ENCODE peak calls at places on chromosome 1, in five cellular contexts. A, I, F, E and W are unnamed samples. For H3K4me1, the result is how much of the 10 kb centered on the place peaks cover.

GRCh38 chr1:66251521-66251920 is 282.4 kb upstream of the SGIP1 start:
- DNase-seq in A (no peak), E (no peak), I (no peak), F (no peak), W (no peak)

GRCh38 chr1:243349128-243349527 is 93.3 kb downstream of the SDCCAG8 start:
- DNase-seq in E (no peak), A (no peak), I (no peak), F (no peak), W (no peak)

GRCh38 chr1:63087966-63088365 is 234.4 kb upstream of the FOXD3 start:
- DNase-seq in F (no peak), A (no peak), I (no peak), E (peak), W (no peak)

GRCh38 chr1:30407030-30407861 is 316.1 kb downstream of the MATN1 start:
- DNase-seq in F (no peak), E (peak), I (no peak), A (peak), W (no peak)

GRCh38 chr1:18072066-18072465 is 35.5 kb upstream of the IGSF21 start:
- DNase-seq in E (no peak), F (no peak), I (no peak), A (no peak), W (no peak)

GRCh38 chr1:80392529-80392928 is 1386.0 kb upstream of the ADGRL4 start:
- DNase-seq in I (no peak), A (no peak), F (no peak), E (no peak), W (no peak)

GRCh38 chr1:41657679-41658078 is 173.2 kb upstream of the EDN2 start:
- DNase-seq in F (no peak), I (no peak), E (no peak), A (no peak), W (no peak)

GRCh38 chr1:8661185-8662110 is 156.0 kb downstream of the RERE start:
- DNase-seq in I (no peak), A (no peak), E (peak), F (peak), W (peak)

GRCh38 chr1:170010443-170010842 is 64.1 kb downstream of the KIFAP3 start:
- DNase-seq in F (no peak), A (no peak), I (no peak), E (peak), W (no peak)

GRCh38 chr1:112904071-112904830 is 51.7 kb downstream of the SLC16A1 start:
- DNase-seq in F (no peak), A (no peak), E (peak), I (no peak), W (no peak)

GRCh38 chr1:182095946-182096345 is 34.4 kb upstream of the ZNF648 start:
- DNase-seq in F (no peak), A (no peak), I (no peak), E (no peak), W (no peak)

GRCh38 chr1:208090776-208091291 is 153.3 kb downstream of the PLXNA2 start:
- DNase-seq in I (no peak), E (no peak), A (no peak), F (no peak), W (no peak)

GRCh38 chr1:95655321-95656020 is 421.5 kb downstream of the RWDD3 start:
- DNase-seq in F (no peak), I (no peak), E (no peak), A (no peak), W (no peak)

GRCh38 chr1:46551597-46552095 is at the start of gene KNCN:
- DNase-seq in F (no peak), I (no peak), A (no peak), E (no peak), W (no peak)

GRCh38 chr1:228236744-228237143 is 28.9 kb downstream of the OBSCN start:
- DNase-seq in E (peak), A (no peak), F (peak), I (no peak), W (no peak)

GRCh38 chr1:205147191-205147590 is 25.4 kb upstream of the RBBP5 start:
- DNase-seq in F (no peak), E (peak), I (no peak), A (no peak), W (no peak)

GRCh38 chr1:22841754-22842370 is 130.8 kb downstream of the LACTBL1 start:
- DNase-seq in A (peak), I (no peak), F (no peak), E (no peak), W (no peak)

GRCh38 chr1:147748687-147749350 is 11.6 kb downstream of the GJA5 start:
- DNase-seq in E (no peak), F (no peak), I (no peak), A (no peak), W (no peak)

GRCh38 chr1:10819198-10819901 is 22.9 kb upstream of the CASZ1 start:
- DNase-seq in E (no peak), F (no peak), I (no peak), A (no peak), W (no peak)

GRCh38 chr1:177119311-177119710 is 45.2 kb downstream of the ASTN1 start:
- DNase-seq in F (no peak), I (no peak), A (no peak), E (no peak), W (no peak)

GRCh38 chr1:159896086-159896930 is 3.7 kb downstream of the CFAP45 start:
- DNase-seq in I (no peak), A (no peak), E (no peak), F (peak), W (peak)

GRCh38 chr1:37814257-37814656 is 6.2 kb upstream of the YRDC start:
- DNase-seq in A (no peak), E (no peak), I (no peak), F (peak), W (no peak)

GRCh38 chr1:229230893-229231753 is 39.8 kb upstream of the RAB4A start:
- DNase-seq in F (no peak), I (no peak), E (peak), A (no peak), W (no peak)

GRCh38 chr1:183185941-183186490 is at the start of gene LAMC2:
- DNase-seq in I (peak), F (no peak), E (peak), A (no peak), W (no peak)

GRCh38 chr1:12085643-12086260 is 22.6 kb downstream of the TNFRSF8 start:
- DNase-seq in F (no peak), I (no peak), E (no peak), A (no peak), W (no peak)

GRCh38 chr1:2413495-2414296 is 1.3 kb upstream of the PEX10 start:
- DNase-seq in I (no peak), E (no peak), A (no peak), F (no peak), W (no peak)

GRCh38 chr1:66276229-66276628 is 257.7 kb upstream of the SGIP1 start:
- DNase-seq in E (no peak), I (no peak), F (no peak), A (no peak), W (no peak)

GRCh38 chr1:109620396-109620817 is 770 bp downstream of the AMPD2 start:
- DNase-seq in F (no peak), I (no peak), A (no peak), E (peak), W (peak)

GRCh38 chr1:205240118-205240517 is 12.4 kb downstream of the TMCC2 start:
- DNase-seq in E (no peak), A (no peak), F (peak), I (no peak), W (no peak)

GRCh38 chr1:65009724-65010420 is 43.5 kb upstream of the JAK1 start:
- DNase-seq in I (no peak), E (no peak), A (no peak), F (no peak), W (no peak)

GRCh38 chr1:103265551-103265950 is 157.2 kb upstream of the COL11A1 start:
- DNase-seq in E (peak), A (no peak), I (no peak), F (no peak), W (no peak)

GRCh38 chr1:168084396-168085231 is 52.1 kb downstream of the GPR161 start:
- DNase-seq in I (peak), E (peak), A (peak), F (peak), W (peak)

GRCh38 chr1:47505267-47505666 is 67.4 kb downstream of the FOXD2 start:
- DNase-seq in A (no peak), I (no peak), F (no peak), E (no peak), W (no peak)

GRCh38 chr1:203148127-203148526 is 20.6 kb downstream of the ADORA1 start:
- DNase-seq in F (no peak), E (no peak), A (no peak), I (no peak), W (no peak)
- H3K4me1 ChIP-seq in F (under half), E (under half), A (under half), I (under half), W (under half)

GRCh38 chr1:185674201-185674600 is 60.0 kb upstream of the HMCN1 start:
- DNase-seq in E (no peak), A (no peak), I (no peak), F (no peak), W (no peak)
- H3K4me3 ChIP-seq in E (no peak), A (no peak), I (no peak), F (no peak), W (no peak)

GRCh38 chr1:21325731-21326387 is 35.6 kb upstream of the ECE1 start:
- DNase-seq in E (no peak), F (no peak), I (no peak), A (no peak), W (peak)
- H3K4me1 ChIP-seq in E (half or more), F (half or more), I (half or more), A (half or more), W (half or more)

GRCh38 chr1:15353839-15354579 is 55.7 kb upstream of the EFHD2 start:
- DNase-seq in A (no peak), I (no peak), F (no peak), E (no peak), W (no peak)

GRCh38 chr1:15350551-15351200 is 59.0 kb upstream of the EFHD2 start:
- DNase-seq in E (no peak), F (no peak), A (no peak), I (no peak), W (no peak)

GRCh38 chr1:15350151-15350550 is 59.5 kb upstream of the EFHD2 start:
- DNase-seq in A (no peak), I (no peak), F (no peak), E (no peak), W (no peak)

GRCh38 chr1:15351301-15351700 is 58.4 kb upstream of the EFHD2 start:
- DNase-seq in E (no peak), F (no peak), I (no peak), A (no peak), W (no peak)

DNA sequence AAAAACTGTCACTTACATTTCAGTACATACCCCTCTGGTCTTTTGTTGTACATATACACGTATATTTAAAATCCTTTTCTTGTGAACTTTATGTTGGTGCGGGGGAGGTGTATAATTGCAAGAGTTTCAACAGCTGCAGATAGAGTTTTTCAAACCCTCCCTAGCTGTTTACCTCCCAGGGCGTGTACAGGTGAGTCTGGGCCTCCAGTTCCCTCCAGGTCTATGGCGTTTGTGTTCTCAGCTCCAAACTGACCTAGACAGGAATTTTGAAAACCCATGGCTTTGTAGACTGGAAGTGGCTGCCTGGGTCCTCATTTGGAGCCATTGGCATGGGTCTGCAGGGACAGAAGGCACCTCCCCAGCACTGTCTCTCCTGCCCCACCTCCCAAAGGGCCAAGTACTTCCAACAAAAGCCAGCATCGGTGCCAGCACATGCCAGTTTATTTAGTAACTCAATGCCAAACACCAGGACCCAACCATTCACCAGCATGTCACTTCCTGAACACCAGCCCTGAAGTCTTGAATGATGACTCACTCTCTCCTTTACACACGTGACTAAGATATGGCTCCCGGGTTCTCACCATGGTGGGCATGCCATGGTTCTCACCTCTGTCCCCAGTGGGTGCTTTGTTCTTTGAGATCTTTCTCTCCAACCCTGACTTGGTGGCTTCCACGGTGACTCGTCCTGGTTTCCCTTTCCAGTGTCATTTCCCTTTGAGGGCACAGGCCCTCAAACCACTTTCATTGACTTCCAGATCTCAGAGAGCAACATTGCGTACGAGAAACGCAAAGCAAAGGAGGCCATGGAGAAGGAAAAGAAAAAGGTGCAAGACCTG is 57.3 kb upstream of the EFHD2 start:
- DNase-seq in F (no peak), A (no peak), E (peak), I (peak), W (no peak)
- H3K4me3 ChIP-seq in F (no peak), A (no peak), E (no peak), I (no peak), W (no peak)

GRCh38 chr1:54357967-54358366 is 48.2 kb downstream of the SSBP3 start:
- DNase-seq in A (no peak), I (no peak), F (no peak), E (no peak), W (no peak)

GRCh38 chr1:54358503-54359168 is 47.6 kb downstream of the SSBP3 start:
- DNase-seq in I (no peak), F (no peak), A (no peak), E (no peak), W (no peak)

GRCh38 chr1:54354899-54355298 is 51.3 kb downstream of the SSBP3 start:
- DNase-seq in F (no peak), E (no peak), I (no peak), A (no peak), W (no peak)

GRCh38 chr1:54355931-54356679 is 50.1 kb downstream of the SSBP3 start:
- DNase-seq in I (peak), E (no peak), F (no peak), A (no peak), W (no peak)

GRCh38 chr1:54356680-54357147 is 49.5 kb downstream of the SSBP3 start:
- DNase-seq in I (no peak), E (no peak), A (no peak), F (no peak), W (no peak)
- H3K4me1 ChIP-seq in I (under half), E (under half), A (half or more), F (half or more), W (under half)